ENCODE peak calls at places on chromosome X, in seven cellular contexts. O is endothelial cell of umbilical vein, T is keratinocyte, R is K562, E is SK-N-SH, Y is IMR-90, M is adipocyte. A is an unnamed sample.

GRCh38 chrX:12954376-12954775 is 20.5 kb upstream of the TMSB4X start:
- DNase-seq in O (no peak), T (no peak), R (no peak), E (no peak), Y (no peak), M (no peak), A (no peak)

GRCh38 chrX:39309018-39309620 is 507.9 kb downstream of the MID1IP1 start:
- DNase-seq in O (peak; percentile 88), T (no peak), R (no peak), E (no peak), Y (no peak), M (no peak), A (peak; percentile 72)

GRCh38 chrX:146755214-146755613 is 54.4 kb upstream of the CXorf51B start:
- DNase-seq in O (no peak), T (no peak), R (no peak), E (no peak), Y (no peak), M (no peak), A (no peak)

GRCh38 chrX:63686878-63687714 is 97.9 kb downstream of the ARHGEF9 start:
- DNase-seq in O (peak; percentile 38), T (no peak), R (peak; percentile 26), E (peak; percentile 42), Y (peak; percentile 45), M (peak; percentile 62), A (peak; percentile 18)

GRCh38 chrX:23742693-23743622 is at the start of gene ACOT9:
- DNase-seq in O (peak; percentile 94), T (peak; percentile 60), R (peak; percentile 94), E (peak; percentile 92), Y (peak; percentile 95), M (peak; percentile 94), A (peak; percentile 94)

GRCh38 chrX:54358424-54359211 is 772 bp upstream of the WNK3 start:
- DNase-seq in O (peak; percentile 75), T (no peak), R (no peak), E (peak; percentile 71), Y (peak; percentile 41), M (peak; percentile 83), A (peak; percentile 63)

GRCh38 chrX:2608638-2609430 is 82.3 kb upstream of the CD99 start:
- DNase-seq in O (peak; percentile 82), T (no peak), R (peak; percentile 88), E (peak; percentile 86), Y (peak; percentile 72), M (peak; percentile 93), A (peak; percentile 67)

GRCh38 chrX:7204619-7205018 is 56.7 kb upstream of the PUDP start:
- DNase-seq in O (no peak), T (no peak), R (no peak), E (no peak), Y (no peak), M (no peak), A (no peak)

GRCh38 chrX:70485466-70485865 is 40.8 kb downstream of the DLG3 start:
- DNase-seq in O (no peak), T (no peak), R (no peak), E (no peak), Y (no peak), M (no peak), A (no peak)

GRCh38 chrX:102651968-102652744 is 873 bp downstream of the GPRASP1 start:
- DNase-seq in O (peak; percentile 18), T (peak; percentile 7), R (no peak), E (peak; percentile 52), Y (peak; percentile 29), M (peak; percentile 59), A (no peak)

GRCh38 chrX:88613338-88613737 is 133.7 kb upstream of the CPXCR1 start:
- DNase-seq in O (peak; percentile 43), T (no peak), R (no peak), E (peak; percentile 1), Y (no peak), M (peak; percentile 22), A (no peak)

GRCh38 chrX:152641256-152641875 is 3.7 kb downstream of the GABRQ start:
- DNase-seq in O (no peak), T (no peak), R (no peak), E (no peak), Y (no peak), M (no peak), A (no peak)

GRCh38 chrX:119606508-119607389 is 525 bp upstream of the NKRF start:
- DNase-seq in O (no peak), T (peak; percentile 33), R (no peak), E (no peak), Y (peak; percentile 49), M (no peak), A (peak; percentile 34)

GRCh38 chrX:110038900-110039299 is 36.0 kb downstream of the TMEM164 start:
- DNase-seq in O (no peak), T (no peak), R (no peak), E (no peak), Y (no peak), M (no peak), A (no peak)

GRCh38 chrX:51456814-51457213 is 39.6 kb downstream of the NUDT11 start:
- DNase-seq in O (no peak), T (no peak), R (peak; percentile 2), E (no peak), Y (no peak), M (peak; percentile 5), A (no peak)

GRCh38 chrX:145923376-145923775 is 105.7 kb downstream of the SLITRK2 start:
- DNase-seq in O (no peak), T (no peak), R (no peak), E (no peak), Y (no peak), M (no peak), A (no peak)

GRCh38 chrX:11111038-11111851 is at the start of gene HCCS:
- DNase-seq in O (peak; percentile 86), T (peak; percentile 11), R (peak; percentile 92), E (peak; percentile 91), Y (peak; percentile 79), M (peak; percentile 90), A (peak; percentile 71)

GRCh38 chrX:124863303-124863702 is 456.4 kb upstream of the TEX13C start:
- DNase-seq in O (no peak), T (no peak), R (peak; percentile 5), E (no peak), Y (no peak), M (no peak), A (no peak)

GRCh38 chrX:140697618-140698017 is 11.9 kb upstream of the LINC00632 start:
- DNase-seq in O (no peak), T (no peak), R (no peak), E (no peak), Y (no peak), M (no peak), A (no peak)

GRCh38 chrX:147174596-147174995 is 360.1 kb upstream of the CXorf51A start:
- DNase-seq in O (no peak), T (no peak), R (no peak), E (no peak), Y (no peak), M (no peak), A (no peak)

GRCh38 chrX:72526534-72527508 is 45.8 kb downstream of the HDAC8 start:
- DNase-seq in O (peak; percentile 62), T (no peak), R (peak; percentile 59), E (no peak), Y (peak; percentile 21), M (no peak), A (peak; percentile 44)

GRCh38 chrX:67652581-67652980 is 108.8 kb downstream of the AR start:
- DNase-seq in O (no peak), T (no peak), R (no peak), E (no peak), Y (no peak), M (no peak), A (no peak)

GRCh38 chrX:41347186-41347585 is 13.2 kb downstream of the DDX3X start:
- DNase-seq in O (no peak), T (no peak), R (no peak), E (no peak), Y (no peak), M (no peak), A (no peak)

GRCh38 chrX:41338422-41338821 is 4.5 kb downstream of the DDX3X start:
- DNase-seq in O (no peak), T (no peak), R (no peak), E (no peak), Y (no peak), M (peak; percentile 73), A (no peak)

GRCh38 chrX:41339148-41339547 is 5.2 kb downstream of the DDX3X start:
- DNase-seq in O (no peak), T (no peak), R (no peak), E (no peak), Y (no peak), M (peak; percentile 31), A (no peak)

GRCh38 chrX:41348551-41348950 is 14.6 kb downstream of the DDX3X start:
- DNase-seq in O (no peak), T (no peak), R (no peak), E (no peak), Y (no peak), M (no peak), A (no peak)

GRCh38 chrX:41344053-41344452 is 10.1 kb downstream of the DDX3X start:
- DNase-seq in O (no peak), T (no peak), R (no peak), E (no peak), Y (no peak), M (no peak), A (no peak)
- H3K4me1 ChIP-seq in O (no peaks in the 10 kb centered on the region), T (peaks cover 2% of the 10 kb centered on the region), R (no peaks in the 10 kb centered on the region), E (no peaks in the 10 kb centered on the region), Y (no peaks in the 10 kb centered on the region), M (peaks cover 10% of the 10 kb centered on the region), A (no peaks in the 10 kb centered on the region)

DNA sequence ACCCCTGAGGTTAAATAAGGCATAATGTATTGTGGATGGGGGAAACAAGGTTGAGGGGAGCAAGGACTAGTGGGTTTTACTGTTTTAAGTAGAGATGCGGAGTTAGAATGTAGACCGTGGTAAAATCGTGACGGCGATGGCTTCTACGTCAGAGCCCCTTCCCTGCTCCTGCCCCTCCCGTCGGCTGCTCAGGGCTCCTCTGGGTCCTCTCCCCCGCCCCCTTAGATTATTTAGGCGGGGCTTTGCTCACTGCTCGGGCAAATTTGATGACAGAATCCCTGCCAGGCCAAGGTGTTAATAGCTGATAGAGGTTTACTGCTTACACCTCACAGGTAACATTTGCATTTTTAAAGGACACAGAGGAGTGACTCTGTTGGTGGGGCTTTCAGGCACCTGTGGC is 2.3 kb downstream of the FRMPD3 start:
- DNase-seq in O (no peak), T (no peak), R (no peak), E (no peak), Y (no peak), M (no peak), A (no peak)
- H3K9ac ChIP-seq in O (no peak overlapping the region), T (no peak overlapping the region), R (no peak overlapping the region), E (no peak overlapping the region), Y (no peak overlapping the region), M (no peak overlapping the region), A (no peak overlapping the region)

GRCh38 chrX:118508690-118509089 is 13.1 kb downstream of the DOCK11 start:
- DNase-seq in O (no peak), T (no peak), R (no peak), E (no peak), Y (no peak), M (no peak), A (no peak)
- H3K4me1 ChIP-seq in O (no peaks in the 10 kb centered on the region), T (no peaks in the 10 kb centered on the region), R (peaks cover 6% of the 10 kb centered on the region), E (no peaks in the 10 kb centered on the region), Y (no peaks in the 10 kb centered on the region), M (peaks cover 37% of the 10 kb centered on the region), A (no peaks in the 10 kb centered on the region)

DNA sequence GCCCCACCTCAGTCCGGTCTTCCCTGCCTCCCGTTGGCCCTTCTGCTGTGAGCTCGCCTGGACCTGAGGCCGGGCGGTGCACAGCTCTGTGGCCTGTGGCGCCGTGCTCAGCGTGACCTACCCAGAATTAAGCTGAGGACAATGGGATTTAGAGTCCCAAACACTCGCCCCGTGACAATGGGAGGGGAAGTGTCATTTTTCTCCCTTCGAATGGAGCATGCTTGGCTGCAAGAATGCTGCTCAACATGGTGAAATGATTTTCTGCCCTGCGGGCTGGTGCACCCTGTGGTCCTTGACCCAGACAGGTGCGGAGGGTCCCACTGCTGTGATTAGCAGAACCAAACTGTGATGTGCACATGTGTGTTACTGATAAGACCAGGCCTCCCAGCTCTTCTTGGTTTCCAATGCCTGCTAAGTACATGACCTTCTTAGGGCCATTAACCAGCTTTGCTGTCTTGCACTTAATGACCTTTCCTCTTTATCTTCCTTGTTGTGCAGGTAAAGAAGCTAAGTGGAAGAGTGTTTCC is 772 bp downstream of the EOLA1 start:
- DNase-seq in O (no peak), T (no peak), R (peak; percentile 61), E (no peak), Y (no peak), M (no peak), A (no peak)
- H3K9ac ChIP-seq in O (peak overlapping the region; percentile 47), T (peak overlapping the region; percentile 72), R (peak overlapping the region; percentile 95), E (peak overlapping the region; percentile 69), Y (peak overlapping the region; percentile 64), M (peak overlapping the region; percentile 89), A (peak overlapping the region; percentile 90)